ENCODE peak calls at places on chromosome X, in four cellular contexts. One of them, this sample, is unnamed.

GRCh38 chrX:38679695-38680094 is 118.4 kb downstream of the TSPAN7 start:
- DNase-seq in SK-N-SH: no peak
- DNase-seq in transverse colon: no peak
- DNase-seq in suprapubic skin: no peak
- DNase-seq in this sample: no peak

GRCh38 chrX:130770615-130771014 is 132.4 kb downstream of the ENOX2 start:
- DNase-seq in transverse colon: no peak
- DNase-seq in SK-N-SH: no peak
- DNase-seq in suprapubic skin: no peak
- DNase-seq in this sample: no peak

GRCh38 chrX:12970691-12971202 is 4.2 kb upstream of the TMSB4X start:
- DNase-seq in suprapubic skin: no peak
- DNase-seq in transverse colon: no peak
- DNase-seq in SK-N-SH: no peak
- DNase-seq in this sample: peak; percentile 60

GRCh38 chrX:153934473-153935325 is at the start of gene NAA10:
- DNase-seq in suprapubic skin: no peak
- DNase-seq in transverse colon: peak; percentile 81
- DNase-seq in SK-N-SH: peak; percentile 98
- DNase-seq in this sample: peak; percentile 80

GRCh38 chrX:121407627-121408026 is 360.2 kb downstream of the GLUD2 start:
- DNase-seq in transverse colon: no peak
- DNase-seq in suprapubic skin: no peak
- DNase-seq in SK-N-SH: no peak
- DNase-seq in this sample: no peak

GRCh38 chrX:118255921-118256320 is 90.0 kb upstream of the WDR44 start:
- DNase-seq in transverse colon: no peak
- DNase-seq in SK-N-SH: no peak
- DNase-seq in suprapubic skin: no peak
- DNase-seq in this sample: no peak

GRCh38 chrX:14015294-14015693 is 14.4 kb downstream of the GEMIN8 start:
- DNase-seq in suprapubic skin: no peak
- DNase-seq in transverse colon: no peak
- DNase-seq in SK-N-SH: no peak
- DNase-seq in this sample: no peak

GRCh38 chrX:96568088-96568487 is 116.6 kb upstream of the DIAPH2 start:
- DNase-seq in suprapubic skin: no peak
- DNase-seq in SK-N-SH: no peak
- DNase-seq in transverse colon: no peak
- DNase-seq in this sample: no peak

GRCh38 chrX:7779644-7780043 is 63.3 kb upstream of the VCX start:
- DNase-seq in suprapubic skin: no peak
- DNase-seq in SK-N-SH: no peak
- DNase-seq in transverse colon: no peak
- DNase-seq in this sample: no peak

GRCh38 chrX:132843387-132843786 is 115.0 kb downstream of the HS6ST2 start:
- DNase-seq in suprapubic skin: no peak
- DNase-seq in SK-N-SH: no peak
- DNase-seq in transverse colon: no peak
- DNase-seq in this sample: no peak

GRCh38 chrX:48835524-48836329 is at the start of gene PCSK1N:
- DNase-seq in transverse colon: no peak
- DNase-seq in suprapubic skin: no peak
- DNase-seq in SK-N-SH: peak; percentile 94
- DNase-seq in this sample: no peak

GRCh38 chrX:12441376-12442128 is 303.3 kb downstream of the FRMPD4 start:
- DNase-seq in transverse colon: no peak
- DNase-seq in suprapubic skin: no peak
- DNase-seq in SK-N-SH: no peak
- DNase-seq in this sample: no peak

GRCh38 chrX:9539611-9540387 is 74.9 kb downstream of the TBL1X start:
- DNase-seq in suprapubic skin: no peak
- DNase-seq in SK-N-SH: no peak
- DNase-seq in transverse colon: no peak
- DNase-seq in this sample: no peak

GRCh38 chrX:76454456-76454927 is 27.0 kb downstream of the MAGEE1 start:
- DNase-seq in SK-N-SH: peak; percentile 6
- DNase-seq in suprapubic skin: no peak
- DNase-seq in transverse colon: no peak
- DNase-seq in this sample: no peak

GRCh38 chrX:13599491-13599890 is 30.1 kb downstream of the EGFL6 start:
- DNase-seq in SK-N-SH: no peak
- DNase-seq in transverse colon: no peak
- DNase-seq in suprapubic skin: no peak
- DNase-seq in this sample: no peak

GRCh38 chrX:13077168-13077567 is 32.7 kb upstream of the FAM9C start:
- DNase-seq in SK-N-SH: no peak
- DNase-seq in suprapubic skin: no peak
- DNase-seq in transverse colon: no peak
- DNase-seq in this sample: no peak

GRCh38 chrX:15815779-15816452 is 25.6 kb downstream of the ZRSR2 start:
- DNase-seq in SK-N-SH: peak; percentile 59
- DNase-seq in transverse colon: peak; percentile 12
- DNase-seq in suprapubic skin: no peak
- DNase-seq in this sample: no peak

GRCh38 chrX:45900751-45901150 is 644.5 kb downstream of the ZNF674 start:
- DNase-seq in suprapubic skin: no peak
- DNase-seq in SK-N-SH: no peak
- DNase-seq in transverse colon: no peak
- DNase-seq in this sample: no peak

GRCh38 chrX:141791856-141792255 is 46.3 kb upstream of the MAGEC3 start:
- DNase-seq in transverse colon: no peak
- DNase-seq in suprapubic skin: no peak
- DNase-seq in SK-N-SH: no peak
- DNase-seq in this sample: no peak

GRCh38 chrX:42695800-42696358 is 82.1 kb downstream of the PPP1R2C start:
- DNase-seq in suprapubic skin: no peak
- DNase-seq in transverse colon: no peak
- DNase-seq in SK-N-SH: no peak
- DNase-seq in this sample: no peak

GRCh38 chrX:147920161-147920666 is 8.5 kb downstream of the FMR1 start:
- DNase-seq in SK-N-SH: no peak
- DNase-seq in transverse colon: no peak
- DNase-seq in suprapubic skin: no peak
- DNase-seq in this sample: no peak

GRCh38 chrX:45767021-45767491 is 566.4 kb upstream of the DIPK2B start:
- DNase-seq in transverse colon: no peak
- DNase-seq in suprapubic skin: no peak
- DNase-seq in SK-N-SH: no peak
- DNase-seq in this sample: no peak

GRCh38 chrX:39398973-39399268 is 597.7 kb downstream of the MID1IP1 start:
- DNase-seq in SK-N-SH: no peak
- DNase-seq in transverse colon: no peak
- DNase-seq in suprapubic skin: no peak
- DNase-seq in this sample: no peak

GRCh38 chrX:8374041-8374825 is 90.4 kb upstream of the VCX3B start:
- DNase-seq in SK-N-SH: no peak
- DNase-seq in suprapubic skin: no peak
- DNase-seq in transverse colon: no peak
- DNase-seq in this sample: no peak

GRCh38 chrX:81308086-81308852 is 106.4 kb downstream of the SH3BGRL start:
- DNase-seq in suprapubic skin: no peak
- DNase-seq in SK-N-SH: no peak
- DNase-seq in transverse colon: no peak
- DNase-seq in this sample: no peak

GRCh38 chrX:134551365-134552095 is 91.6 kb downstream of the HPRT1 start:
- DNase-seq in transverse colon: no peak
- DNase-seq in SK-N-SH: no peak
- DNase-seq in suprapubic skin: no peak
- DNase-seq in this sample: no peak

GRCh38 chrX:41594634-41595033 is 94.1 kb upstream of the GPR34 start:
- DNase-seq in transverse colon: no peak
- DNase-seq in suprapubic skin: no peak
- DNase-seq in SK-N-SH: no peak
- DNase-seq in this sample: no peak

GRCh38 chrX:154131955-154132354 is 12.1 kb upstream of the OPN1LW start:
- DNase-seq in transverse colon: no peak
- DNase-seq in SK-N-SH: no peak
- DNase-seq in suprapubic skin: no peak
- DNase-seq in this sample: no peak

GRCh38 chrX:106894978-106895452 is 8.1 kb downstream of the RIPPLY1 start:
- DNase-seq in SK-N-SH: no peak
- DNase-seq in suprapubic skin: no peak
- DNase-seq in transverse colon: no peak
- DNase-seq in this sample: no peak

GRCh38 chrX:133159205-133159604 is 58.9 kb downstream of the TFDP3 start:
- DNase-seq in transverse colon: peak; percentile 9
- DNase-seq in suprapubic skin: no peak
- DNase-seq in SK-N-SH: no peak
- DNase-seq in this sample: no peak

GRCh38 chrX:87900320-87900908 is 382.8 kb downstream of the KLHL4 start:
- DNase-seq in SK-N-SH: no peak
- DNase-seq in transverse colon: no peak
- DNase-seq in suprapubic skin: no peak
- DNase-seq in this sample: no peak

GRCh38 chrX:107902721-107903120 is 77.1 kb downstream of the MID2 start:
- DNase-seq in transverse colon: no peak
- DNase-seq in suprapubic skin: no peak
- DNase-seq in SK-N-SH: no peak
- DNase-seq in this sample: no peak

GRCh38 chrX:22323541-22323940 is 50.8 kb downstream of the CBLL2 start:
- DNase-seq in suprapubic skin: no peak
- DNase-seq in transverse colon: no peak
- DNase-seq in SK-N-SH: no peak
- DNase-seq in this sample: no peak

GRCh38 chrX:18146954-18147353 is 73.7 kb downstream of the BEND2 start:
- DNase-seq in suprapubic skin: no peak
- DNase-seq in SK-N-SH: no peak
- DNase-seq in transverse colon: no peak
- DNase-seq in this sample: no peak

GRCh38 chrX:151015684-151016083 is 32.5 kb downstream of the HMGB3 start:
- DNase-seq in suprapubic skin: no peak
- DNase-seq in SK-N-SH: no peak
- DNase-seq in transverse colon: no peak
- DNase-seq in this sample: no peak

GRCh38 chrX:39645059-39645895 is 452.5 kb downstream of the BCOR start:
- DNase-seq in suprapubic skin: no peak
- DNase-seq in SK-N-SH: no peak
- DNase-seq in transverse colon: peak; percentile 20
- DNase-seq in this sample: peak; percentile 8

GRCh38 chrX:115642895-115643530 is 82.0 kb downstream of the PLS3 start:
- DNase-seq in suprapubic skin: no peak
- DNase-seq in SK-N-SH: peak; percentile 48
- DNase-seq in transverse colon: peak; percentile 14
- DNase-seq in this sample: no peak

GRCh38 chrX:77436682-77437081 is 10.5 kb upstream of the FGF16 start:
- DNase-seq in transverse colon: no peak
- DNase-seq in SK-N-SH: no peak
- DNase-seq in suprapubic skin: no peak
- DNase-seq in this sample: no peak

GRCh38 chrX:78753571-78753970 is 6.1 kb downstream of the LPAR4 start:
- DNase-seq in suprapubic skin: no peak
- DNase-seq in transverse colon: peak; percentile 37
- DNase-seq in SK-N-SH: no peak
- DNase-seq in this sample: no peak

GRCh38 chrX:55480390-55481062 is 9.1 kb downstream of the USP51 start:
- DNase-seq in suprapubic skin: no peak
- DNase-seq in transverse colon: no peak
- DNase-seq in SK-N-SH: no peak
- DNase-seq in this sample: no peak
- TF ChIP-seq EP300 in suprapubic skin: no peak
- TF ChIP-seq EP300 in transverse colon: no peak
- TF ChIP-seq EP300 in SK-N-SH: no peak
- TF ChIP-seq EP300 in this sample: no peak

DNA sequence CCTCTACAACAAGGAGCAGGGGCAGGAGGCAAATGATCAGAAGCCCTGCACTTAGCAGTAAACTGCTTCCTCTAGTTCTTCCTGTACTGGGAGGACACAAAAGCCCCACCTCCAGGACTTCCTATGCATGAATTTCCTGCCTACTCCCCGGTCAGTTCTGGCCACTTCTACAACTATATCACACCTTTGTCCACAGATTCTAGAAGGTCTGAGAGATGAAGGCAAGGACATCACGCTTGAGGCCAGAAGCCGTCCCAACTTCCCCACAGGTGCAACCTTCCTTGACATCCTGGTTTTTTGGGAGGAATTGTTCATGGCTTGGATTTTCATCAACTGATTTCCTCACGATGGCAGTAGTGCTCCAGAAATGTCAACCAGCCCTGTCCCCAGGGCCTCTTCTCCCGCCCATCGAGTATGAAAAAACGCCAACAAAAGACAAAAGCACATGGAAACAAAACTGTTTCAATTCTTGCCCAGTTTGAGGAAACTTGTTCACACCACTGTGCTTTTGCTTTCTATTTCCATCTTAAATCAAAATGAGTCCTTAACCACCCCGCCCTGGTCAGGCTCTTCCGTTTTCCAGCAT is 206.5 kb upstream of the STK26 start:
- DNase-seq in transverse colon: peak; percentile 87
- DNase-seq in suprapubic skin: no peak
- DNase-seq in SK-N-SH: peak; percentile 51
- DNase-seq in this sample: no peak
- TF ChIP-seq EP300 in transverse colon: no peak
- TF ChIP-seq EP300 in suprapubic skin: no peak
- TF ChIP-seq EP300 in SK-N-SH: no peak
- TF ChIP-seq EP300 in this sample: no peak

GRCh38 chrX:362351-362750 is 24.4 kb downstream of the PPP2R3B start:
- DNase-seq in transverse colon: no peak
- DNase-seq in suprapubic skin: peak; percentile 65
- DNase-seq in SK-N-SH: no peak
- DNase-seq in this sample: no peak
- TF ChIP-seq EP300 in transverse colon: no peak
- TF ChIP-seq EP300 in suprapubic skin: no peak
- TF ChIP-seq EP300 in SK-N-SH: no peak
- TF ChIP-seq EP300 in this sample: no peak

GRCh38 chrX:19776753-19777152 is 110.6 kb downstream of the SH3KBP1 start:
- DNase-seq in suprapubic skin: no peak
- DNase-seq in transverse colon: no peak
- DNase-seq in SK-N-SH: no peak
- DNase-seq in this sample: no peak
- TF ChIP-seq EP300 in suprapubic skin: no peak
- TF ChIP-seq EP300 in transverse colon: no peak
- TF ChIP-seq EP300 in SK-N-SH: no peak
- TF ChIP-seq EP300 in this sample: no peak

This sample was measured in upper lobe of left lung.